ENCODE peak calls at places on chromosomes 4 and X, in four cellular contexts. W is pancreas, R is ovary, E is testis. G is an unnamed sample. For H3K4me1, the result is how much of the 10 kb centered on the place peaks cover.

GRCh38 chrX:30702736-30703135 is 49.5 kb downstream of the GK start:
- DNase-seq in W (no peak), E (no peak), R (no peak), G (no peak)

GRCh38 chr4:6112606-6113290 is 87.6 kb downstream of the JAKMIP1 start:
- DNase-seq in R (no peak), E (peak), W (no peak), G (no peak)

GRCh38 chrX:101262590-101262989 is 28.5 kb downstream of the TAF7L start:
- DNase-seq in E (no peak), R (no peak), W (no peak), G (no peak)

GRCh38 chr4:100414016-100414790 is 103.6 kb downstream of the EMCN start:
- DNase-seq in W (no peak), E (no peak), R (no peak), G (peak)

GRCh38 chrX:24257011-24257410 is 56.9 kb downstream of the SUPT20HL2 start:
- DNase-seq in R (no peak), W (no peak), E (no peak), G (no peak)

GRCh38 chr4:104015680-104016079 is 295.9 kb upstream of the TACR3 start:
- DNase-seq in W (no peak), E (peak), R (no peak), G (no peak)

GRCh38 chr4:78293841-78294301 is 236.7 kb downstream of the FRAS1 start:
- DNase-seq in R (no peak), W (no peak), E (no peak), G (peak)

GRCh38 chr4:82423245-82424054 is 6.8 kb downstream of the HNRNPDL start:
- DNase-seq in R (no peak), W (no peak), E (no peak), G (no peak)

GRCh38 chr4:184811484-184812180 is 14.1 kb downstream of the ACSL1 start:
- DNase-seq in W (no peak), E (no peak), R (no peak), G (no peak)

GRCh38 chr4:136864580-136865185 is 667.6 kb downstream of the PCDH18 start:
- DNase-seq in R (no peak), E (peak), W (peak), G (peak)

GRCh38 chrX:24646745-24647182 is 383 bp downstream of the PCYT1B start:
- DNase-seq in E (no peak), R (no peak), W (no peak), G (peak)

GRCh38 chr4:184450045-184450444 is 24.3 kb downstream of the IRF2 start:
- DNase-seq in W (no peak), E (no peak), R (no peak), G (no peak)

GRCh38 chrX:41468647-41469323 is 21.6 kb downstream of the NYX start:
- DNase-seq in W (no peak), E (peak), R (no peak), G (no peak)

DNA sequence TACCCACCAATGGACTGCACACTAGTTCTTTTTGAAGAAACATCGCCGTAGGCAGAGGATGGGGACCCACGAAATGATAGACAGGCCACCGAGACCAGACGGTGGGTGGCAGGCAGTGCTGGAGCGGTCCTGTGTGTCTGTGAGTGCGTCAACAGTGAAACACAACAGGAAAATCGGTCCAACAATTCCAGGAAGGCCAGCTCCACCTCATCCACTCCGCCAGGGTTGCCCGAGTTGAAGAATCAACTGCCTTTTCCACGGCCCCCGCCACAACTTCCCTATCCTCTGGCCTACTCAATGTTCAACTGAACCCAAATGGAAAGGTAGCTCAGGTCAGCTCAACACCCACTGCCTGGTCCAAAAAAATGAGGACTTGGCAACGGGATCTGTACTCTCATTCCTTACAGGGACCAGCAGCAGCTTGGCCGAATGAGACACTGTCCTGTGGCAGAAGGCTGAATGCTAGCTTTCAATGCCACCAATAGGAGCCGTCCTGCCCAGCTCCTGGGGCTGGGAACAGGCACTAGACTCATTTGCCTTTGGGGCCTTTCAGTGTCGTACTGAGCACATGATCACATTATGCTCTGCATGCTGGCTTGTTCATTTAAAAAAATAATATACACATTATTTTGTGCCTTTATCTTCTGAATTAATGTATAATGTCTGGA is 43.5 kb downstream of the MID1 start:
- DNase-seq in E (no peak), W (no peak), R (no peak), G (no peak)
- H3K4me3 ChIP-seq in E (no peak), W (no peak), R (no peak), G (no peak)

DNA sequence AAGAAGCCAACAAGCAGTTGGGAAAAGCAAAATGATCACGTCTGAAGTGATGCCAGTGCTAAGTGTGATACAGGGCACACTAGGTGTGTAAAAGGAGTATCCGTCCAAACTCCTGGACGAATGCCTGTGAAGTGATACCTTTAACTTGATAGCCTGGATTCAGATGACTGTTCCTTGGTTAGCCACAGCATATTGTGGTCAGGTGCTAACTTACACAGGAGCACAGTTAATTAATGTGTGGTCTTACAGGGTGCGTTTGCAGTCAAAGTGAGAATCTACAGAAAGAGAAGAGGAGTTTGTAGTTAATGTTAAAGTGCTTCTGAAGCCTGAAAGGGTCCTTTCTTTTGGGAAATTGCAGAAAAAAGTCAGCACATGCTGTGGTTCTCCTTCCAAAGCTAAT is 61.1 kb downstream of the DCLK2 start:
- DNase-seq in W (no peak), E (no peak), R (no peak), G (no peak)
- H3K4me1 ChIP-seq in W (under half), E (under half), R (under half), G (under half)

GRCh38 chr4:168499241-168499640 is 2.4 kb downstream of the PALLD start:
- DNase-seq in W (no peak), R (no peak), E (no peak), G (no peak)

GRCh38 chr4:168498259-168498658 is 1.4 kb downstream of the PALLD start:
- DNase-seq in R (no peak), E (no peak), W (no peak), G (peak)

GRCh38 chr4:168501407-168501806 is 4.6 kb downstream of the PALLD start:
- DNase-seq in R (no peak), W (peak), E (no peak), G (no peak)

GRCh38 chr4:168491563-168491962 is 5.3 kb upstream of the PALLD start:
- DNase-seq in R (no peak), W (no peak), E (no peak), G (no peak)

DNA sequence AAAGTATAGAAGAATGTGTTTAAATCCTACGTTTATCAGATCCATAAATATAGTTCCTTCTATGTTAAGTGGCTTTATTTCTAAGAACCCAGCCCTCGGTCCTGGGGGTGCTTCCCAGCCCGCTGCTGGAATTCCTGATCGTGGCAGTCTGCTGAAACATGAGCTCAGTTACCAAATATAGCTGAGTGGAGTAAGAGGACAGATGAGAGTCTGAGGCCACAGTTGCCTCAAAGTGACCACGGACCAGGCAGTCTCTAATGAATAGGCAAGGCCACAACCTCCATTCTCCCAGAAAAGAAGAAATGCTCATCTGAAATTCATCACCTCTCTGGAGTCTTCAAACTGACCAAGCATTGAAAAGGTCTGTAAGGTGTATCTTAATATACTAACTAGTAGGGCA is at the start of gene PALLD:
- DNase-seq in W (no peak), E (no peak), R (no peak), G (peak)
- H3K4me3 ChIP-seq in W (no peak), E (no peak), R (no peak), G (peak)

GRCh38 chr4:39638358-39639239 is at the start of gene SMIM14:
- DNase-seq in R (peak), E (peak), W (peak), G (peak)
- H3K4me1 ChIP-seq in R (under half), E (under half), W (under half), G (under half)

GRCh38 chr4:4269856-4270255 is 20.1 kb downstream of the LYAR start:
- DNase-seq in W (no peak), R (no peak), E (no peak), G (no peak)
- H3K4me3 ChIP-seq in W (no peak), R (no peak), E (no peak), G (no peak)

DNA sequence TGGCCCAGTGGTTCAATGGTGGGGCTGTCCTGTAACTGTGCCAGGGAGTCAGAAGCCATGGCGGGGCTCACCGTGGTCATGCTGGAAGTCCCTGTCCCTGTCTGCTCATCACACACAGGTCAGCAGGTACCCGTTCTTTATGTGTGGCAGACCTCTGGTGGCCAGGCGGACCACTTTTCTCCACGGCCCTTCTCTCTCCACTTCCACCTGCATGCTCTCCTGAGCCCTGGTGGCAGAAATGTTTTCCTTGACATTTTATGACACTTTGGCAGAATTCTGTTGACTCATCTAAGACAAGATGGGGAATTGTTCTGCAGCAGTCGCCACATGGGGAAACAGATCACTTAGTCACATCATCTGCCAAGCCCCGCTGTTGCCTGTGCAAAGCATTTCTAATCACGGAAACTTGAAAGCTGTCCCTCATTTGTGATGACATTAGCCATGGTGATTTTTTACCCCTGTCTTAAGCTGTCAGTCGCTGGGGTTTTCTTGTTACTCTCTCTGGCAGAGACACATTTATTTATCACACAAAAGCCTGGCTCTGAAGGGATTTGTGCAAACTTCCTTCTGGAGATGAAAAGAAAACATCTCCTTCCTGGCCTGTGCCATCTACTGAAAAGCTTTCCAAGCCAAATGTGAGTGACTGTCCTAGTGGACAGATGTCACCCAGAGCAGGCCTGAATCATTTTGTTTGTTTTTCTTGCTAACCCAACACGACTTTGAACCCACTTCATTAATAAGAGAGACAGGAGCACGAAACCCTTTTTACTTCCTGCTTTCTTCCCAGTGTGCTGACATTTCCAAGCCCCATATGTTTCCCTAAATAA is 38.8 kb upstream of the STIM2 start:
- DNase-seq in R (no peak), E (no peak), W (no peak), G (no peak)
- H3K4me1 ChIP-seq in R (under half), E (under half), W (under half), G (under half)

GRCh38 chrX:53071604-53072417 is 10.4 kb upstream of the TSPYL2 start:
- DNase-seq in R (peak), E (peak), W (peak), G (peak)
- H3K4me3 ChIP-seq in R (peak), E (peak), W (no peak), G (no peak)

DNA sequence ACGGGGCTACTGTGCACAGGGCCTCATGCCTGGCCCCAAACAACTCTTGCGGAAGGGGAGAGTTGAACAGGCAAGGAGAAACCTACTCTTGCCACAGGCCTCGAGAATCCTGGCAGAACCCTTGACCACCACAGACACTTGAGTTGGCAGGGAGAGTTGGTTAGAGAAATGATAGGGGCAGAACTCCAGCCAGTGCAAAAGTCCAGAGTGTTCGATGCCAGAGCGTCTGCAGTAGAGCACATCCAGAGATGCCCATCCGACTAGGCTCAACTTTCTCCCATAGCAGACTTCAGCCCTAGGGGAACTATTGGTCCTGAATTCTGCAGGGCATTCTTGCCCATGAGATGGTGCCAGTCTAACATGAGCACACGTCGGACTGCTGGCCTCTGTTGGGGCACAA is 45.4 kb upstream of the RADX start:
- DNase-seq in R (no peak), E (no peak), W (no peak), G (no peak)
- H3K4me1 ChIP-seq in R (under half), E (under half), W (under half), G (under half)

GRCh38 chr4:74307163-74307562 is 1.1 kb upstream of the EPGN start:
- DNase-seq in E (no peak), W (no peak), R (no peak), G (no peak)

GRCh38 chr4:74311696-74312313 is 3.5 kb downstream of the EPGN start:
- DNase-seq in R (no peak), E (peak), W (peak), G (peak)

GRCh38 chr4:74304136-74304628 is 4.1 kb upstream of the EPGN start:
- DNase-seq in W (no peak), R (no peak), E (no peak), G (no peak)

GRCh38 chr4:74308215-74308614 is at the start of gene EPGN:
- DNase-seq in E (no peak), W (no peak), R (no peak), G (no peak)
- H3K4me3 ChIP-seq in E (no peak), W (no peak), R (no peak), G (no peak)

DNA sequence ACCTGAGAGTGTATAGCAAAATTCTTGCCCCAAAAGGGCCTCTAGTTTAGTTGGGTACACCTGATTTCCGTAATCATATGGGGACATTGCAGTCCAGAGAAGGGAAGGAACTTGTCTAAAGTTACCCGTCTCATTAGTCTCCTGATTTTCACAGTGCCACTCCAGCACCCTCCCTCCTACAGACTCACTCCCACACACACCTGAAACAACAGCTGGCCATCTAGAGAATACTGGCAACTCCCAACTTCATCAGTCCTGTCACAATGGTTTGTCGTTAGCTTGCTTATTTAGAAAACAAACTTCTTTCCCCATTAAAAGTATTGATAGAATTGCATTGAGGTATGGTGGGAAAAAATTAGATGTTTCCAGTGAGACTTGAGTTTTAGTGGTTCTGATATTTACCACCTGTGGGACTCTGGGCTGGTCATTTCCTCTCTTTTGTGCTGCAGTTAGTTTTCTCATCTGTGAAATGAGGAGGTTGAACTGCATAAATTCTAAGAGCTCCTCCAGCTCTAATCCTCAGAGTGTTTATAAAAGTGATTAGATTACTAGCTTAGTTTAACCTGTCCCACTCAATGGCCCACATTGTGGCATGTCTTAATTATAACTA is 1.7 kb downstream of the IL13RA1 start:
- DNase-seq in E (no peak), W (no peak), R (no peak), G (no peak)
- H3K4me1 ChIP-seq in E (under half), W (under half), R (under half), G (under half)

G was measured in SJCRH30.